ENCODE peak calls at places on chromosome 2, in six cellular contexts. One of them, this sample, is unnamed.

GRCh38 chr2:127305985-127306585 is 12.1 kb upstream of the ERCC3 start:
- DNase-seq in tibial nerve: no peak
- DNase-seq in breast epithelium: no peak
- DNase-seq in progenitor cell of endocrine pancreas: no peak
- DNase-seq in endodermal cell: no peak
- DNase-seq in kidney: no peak
- DNase-seq in this sample: no peak

GRCh38 chr2:66252002-66252545 is 182.9 kb upstream of the MEIS1 start:
- DNase-seq in tibial nerve: no peak
- DNase-seq in breast epithelium: no peak
- DNase-seq in progenitor cell of endocrine pancreas: no peak
- DNase-seq in endodermal cell: no peak
- DNase-seq in kidney: no peak
- DNase-seq in this sample: no peak

GRCh38 chr2:2832657-2833056 is 501.6 kb upstream of the MYT1L start:
- DNase-seq in tibial nerve: no peak
- DNase-seq in breast epithelium: no peak
- DNase-seq in progenitor cell of endocrine pancreas: no peak
- DNase-seq in endodermal cell: peak; percentile 10
- DNase-seq in kidney: no peak
- DNase-seq in this sample: no peak

GRCh38 chr2:213036836-213037235 is 114.6 kb downstream of the IKZF2 start:
- DNase-seq in tibial nerve: no peak
- DNase-seq in breast epithelium: no peak
- DNase-seq in progenitor cell of endocrine pancreas: no peak
- DNase-seq in endodermal cell: no peak
- DNase-seq in kidney: no peak
- DNase-seq in this sample: no peak

GRCh38 chr2:119106301-119106897 is 52.2 kb downstream of the C1QL2 start:
- DNase-seq in tibial nerve: no peak
- DNase-seq in breast epithelium: no peak
- DNase-seq in progenitor cell of endocrine pancreas: peak; percentile 82
- DNase-seq in endodermal cell: peak; percentile 93
- DNase-seq in kidney: no peak
- DNase-seq in this sample: no peak

GRCh38 chr2:152506843-152507242 is 171.9 kb downstream of the FMNL2 start:
- DNase-seq in tibial nerve: no peak
- DNase-seq in breast epithelium: no peak
- DNase-seq in progenitor cell of endocrine pancreas: no peak
- DNase-seq in endodermal cell: no peak
- DNase-seq in kidney: no peak
- DNase-seq in this sample: no peak

GRCh38 chr2:38178556-38179419 is 102.8 kb upstream of the CYP1B1 start:
- DNase-seq in tibial nerve: peak; percentile 53
- DNase-seq in breast epithelium: peak; percentile 44
- DNase-seq in progenitor cell of endocrine pancreas: no peak
- DNase-seq in endodermal cell: no peak
- DNase-seq in kidney: no peak
- DNase-seq in this sample: no peak

GRCh38 chr2:25602333-25602723 is 71.0 kb downstream of the DTNB start:
- DNase-seq in tibial nerve: no peak
- DNase-seq in breast epithelium: no peak
- DNase-seq in progenitor cell of endocrine pancreas: no peak
- DNase-seq in endodermal cell: no peak
- DNase-seq in kidney: no peak
- DNase-seq in this sample: no peak

GRCh38 chr2:206984206-206984605 is 44.9 kb downstream of the CPO start:
- DNase-seq in tibial nerve: no peak
- DNase-seq in breast epithelium: no peak
- DNase-seq in progenitor cell of endocrine pancreas: no peak
- DNase-seq in endodermal cell: no peak
- DNase-seq in kidney: no peak
- DNase-seq in this sample: no peak

GRCh38 chr2:118613742-118614141 is 233.7 kb downstream of the EN1 start:
- DNase-seq in tibial nerve: no peak
- DNase-seq in breast epithelium: no peak
- DNase-seq in progenitor cell of endocrine pancreas: no peak
- DNase-seq in endodermal cell: no peak
- DNase-seq in kidney: no peak
- DNase-seq in this sample: no peak

GRCh38 chr2:114170070-114170469 is 272.4 kb upstream of the DPP10 start:
- DNase-seq in tibial nerve: no peak
- DNase-seq in breast epithelium: no peak
- DNase-seq in progenitor cell of endocrine pancreas: no peak
- DNase-seq in endodermal cell: no peak
- DNase-seq in kidney: no peak
- DNase-seq in this sample: no peak

GRCh38 chr2:39359453-39360038 is 77.5 kb downstream of the MAP4K3 start:
- DNase-seq in tibial nerve: no peak
- DNase-seq in breast epithelium: no peak
- DNase-seq in progenitor cell of endocrine pancreas: no peak
- DNase-seq in endodermal cell: no peak
- DNase-seq in kidney: no peak
- DNase-seq in this sample: no peak

GRCh38 chr2:167181674-167182073 is 293.4 kb downstream of the XIRP2 start:
- DNase-seq in tibial nerve: no peak
- DNase-seq in breast epithelium: no peak
- DNase-seq in progenitor cell of endocrine pancreas: no peak
- DNase-seq in endodermal cell: no peak
- DNase-seq in kidney: no peak
- DNase-seq in this sample: no peak

GRCh38 chr2:112159454-112159921 is 21.3 kb downstream of the FBLN7 start:
- DNase-seq in tibial nerve: no peak
- DNase-seq in breast epithelium: no peak
- DNase-seq in progenitor cell of endocrine pancreas: no peak
- DNase-seq in endodermal cell: peak; percentile 44
- DNase-seq in kidney: no peak
- DNase-seq in this sample: peak; percentile 65

GRCh38 chr2:42438685-42439084 is 55.1 kb downstream of the KCNG3 start:
- DNase-seq in tibial nerve: no peak
- DNase-seq in breast epithelium: no peak
- DNase-seq in progenitor cell of endocrine pancreas: no peak
- DNase-seq in endodermal cell: no peak
- DNase-seq in kidney: no peak
- DNase-seq in this sample: no peak

GRCh38 chr2:20916604-20917286 is 93.8 kb upstream of the LDAH start:
- DNase-seq in tibial nerve: no peak
- DNase-seq in breast epithelium: no peak
- DNase-seq in progenitor cell of endocrine pancreas: no peak
- DNase-seq in endodermal cell: peak; percentile 78
- DNase-seq in kidney: no peak
- DNase-seq in this sample: no peak

GRCh38 chr2:231711677-231712461 is 3.5 kb downstream of the PTMA start:
- DNase-seq in tibial nerve: no peak
- DNase-seq in breast epithelium: no peak
- DNase-seq in progenitor cell of endocrine pancreas: no peak
- DNase-seq in endodermal cell: no peak
- DNase-seq in kidney: peak; percentile 62
- DNase-seq in this sample: no peak

GRCh38 chr2:55961318-55961911 is 37.8 kb upstream of the EFEMP1 start:
- DNase-seq in tibial nerve: peak; percentile 52
- DNase-seq in breast epithelium: peak; percentile 20
- DNase-seq in progenitor cell of endocrine pancreas: no peak
- DNase-seq in endodermal cell: no peak
- DNase-seq in kidney: no peak
- DNase-seq in this sample: no peak

GRCh38 chr2:199865905-199866304 is 14.9 kb upstream of the FTCDNL1 start:
- DNase-seq in tibial nerve: no peak
- DNase-seq in breast epithelium: no peak
- DNase-seq in progenitor cell of endocrine pancreas: no peak
- DNase-seq in endodermal cell: no peak
- DNase-seq in kidney: no peak
- DNase-seq in this sample: no peak

GRCh38 chr2:241640165-241640795 is 2.8 kb downstream of the ATG4B start:
- DNase-seq in tibial nerve: no peak
- DNase-seq in breast epithelium: no peak
- DNase-seq in progenitor cell of endocrine pancreas: no peak
- DNase-seq in endodermal cell: no peak
- DNase-seq in kidney: peak; percentile 12
- DNase-seq in this sample: no peak

GRCh38 chr2:69490486-69490885 is 53.3 kb upstream of the NFU1 start:
- DNase-seq in tibial nerve: no peak
- DNase-seq in breast epithelium: no peak
- DNase-seq in progenitor cell of endocrine pancreas: no peak
- DNase-seq in endodermal cell: no peak
- DNase-seq in kidney: no peak
- DNase-seq in this sample: no peak

GRCh38 chr2:111209045-111209514 is 88.4 kb downstream of the BCL2L11 start:
- DNase-seq in tibial nerve: no peak
- DNase-seq in breast epithelium: no peak
- DNase-seq in progenitor cell of endocrine pancreas: no peak
- DNase-seq in endodermal cell: no peak
- DNase-seq in kidney: no peak
- DNase-seq in this sample: no peak

GRCh38 chr2:15561574-15562344 is 625 bp upstream of the NBAS start:
- DNase-seq in tibial nerve: peak; percentile 10
- DNase-seq in breast epithelium: no peak
- DNase-seq in progenitor cell of endocrine pancreas: no peak
- DNase-seq in endodermal cell: no peak
- DNase-seq in kidney: no peak
- DNase-seq in this sample: no peak

GRCh38 chr2:202911513-202912341 is at the start of the genes CARF and WDR12:
- DNase-seq in tibial nerve: peak; percentile 90
- DNase-seq in breast epithelium: peak; percentile 80
- DNase-seq in progenitor cell of endocrine pancreas: peak; percentile 72
- DNase-seq in endodermal cell: peak; percentile 96
- DNase-seq in kidney: peak; percentile 96
- DNase-seq in this sample: peak; percentile 96

GRCh38 chr2:118105497-118105896 is 17.2 kb downstream of the INSIG2 start:
- DNase-seq in tibial nerve: no peak
- DNase-seq in breast epithelium: no peak
- DNase-seq in progenitor cell of endocrine pancreas: no peak
- DNase-seq in endodermal cell: no peak
- DNase-seq in kidney: no peak
- DNase-seq in this sample: no peak

GRCh38 chr2:229974271-229974670 is 52.0 kb downstream of the FBXO36 start:
- DNase-seq in tibial nerve: peak; percentile 5
- DNase-seq in breast epithelium: no peak
- DNase-seq in progenitor cell of endocrine pancreas: no peak
- DNase-seq in endodermal cell: peak; percentile 57
- DNase-seq in kidney: no peak
- DNase-seq in this sample: no peak

GRCh38 chr2:24768601-24769000 is 24.6 kb downstream of the PTRHD1 start:
- DNase-seq in tibial nerve: no peak
- DNase-seq in breast epithelium: no peak
- DNase-seq in progenitor cell of endocrine pancreas: no peak
- DNase-seq in endodermal cell: peak; percentile 52
- DNase-seq in kidney: peak; percentile 88
- DNase-seq in this sample: no peak

GRCh38 chr2:58405341-58405740 is 164.2 kb upstream of the FANCL start:
- DNase-seq in tibial nerve: no peak
- DNase-seq in breast epithelium: no peak
- DNase-seq in progenitor cell of endocrine pancreas: no peak
- DNase-seq in endodermal cell: no peak
- DNase-seq in kidney: no peak
- DNase-seq in this sample: no peak

GRCh38 chr2:235826791-235827190 is 332.9 kb downstream of the AGAP1 start:
- DNase-seq in tibial nerve: no peak
- DNase-seq in breast epithelium: no peak
- DNase-seq in progenitor cell of endocrine pancreas: no peak
- DNase-seq in endodermal cell: no peak
- DNase-seq in kidney: no peak
- DNase-seq in this sample: no peak

GRCh38 chr2:53569957-53570727 is 197.5 kb upstream of the CHAC2 start:
- DNase-seq in tibial nerve: no peak
- DNase-seq in breast epithelium: no peak
- DNase-seq in progenitor cell of endocrine pancreas: no peak
- DNase-seq in endodermal cell: no peak
- DNase-seq in kidney: no peak
- DNase-seq in this sample: no peak

GRCh38 chr2:123811846-123812245 is 213.2 kb upstream of the CNTNAP5 start:
- DNase-seq in tibial nerve: no peak
- DNase-seq in breast epithelium: no peak
- DNase-seq in progenitor cell of endocrine pancreas: no peak
- DNase-seq in endodermal cell: no peak
- DNase-seq in kidney: no peak
- DNase-seq in this sample: no peak

GRCh38 chr2:123808243-123808642 is 216.8 kb upstream of the CNTNAP5 start:
- DNase-seq in tibial nerve: no peak
- DNase-seq in breast epithelium: no peak
- DNase-seq in progenitor cell of endocrine pancreas: no peak
- DNase-seq in endodermal cell: peak; percentile 81
- DNase-seq in kidney: peak; percentile 18
- DNase-seq in this sample: peak; percentile 22
- TF ChIP-seq CTCF in tibial nerve: no peak
- TF ChIP-seq CTCF in breast epithelium: no peak
- TF ChIP-seq CTCF in progenitor cell of endocrine pancreas: no peak
- TF ChIP-seq CTCF in endodermal cell: peak; percentile 63
- TF ChIP-seq CTCF in kidney: no peak
- TF ChIP-seq CTCF in this sample: no peak

GRCh38 chr2:50606860-50607259 is 425.1 kb downstream of the NRXN1 start:
- DNase-seq in tibial nerve: no peak
- DNase-seq in breast epithelium: no peak
- DNase-seq in progenitor cell of endocrine pancreas: no peak
- DNase-seq in endodermal cell: no peak
- DNase-seq in kidney: no peak
- DNase-seq in this sample: no peak
- TF ChIP-seq CTCF in tibial nerve: no peak
- TF ChIP-seq CTCF in breast epithelium: no peak
- TF ChIP-seq CTCF in progenitor cell of endocrine pancreas: peak; percentile 24
- TF ChIP-seq CTCF in endodermal cell: peak; percentile 58
- TF ChIP-seq CTCF in kidney: no peak
- TF ChIP-seq CTCF in this sample: no peak

GRCh38 chr2:234257859-234258561 is 207.5 kb downstream of the SPP2 start:
- DNase-seq in tibial nerve: peak; percentile 18
- DNase-seq in breast epithelium: peak; percentile 91
- DNase-seq in progenitor cell of endocrine pancreas: no peak
- DNase-seq in endodermal cell: peak; percentile 89
- DNase-seq in kidney: peak; percentile 81
- DNase-seq in this sample: no peak
- TF ChIP-seq CTCF in tibial nerve: peak; percentile 38
- TF ChIP-seq CTCF in breast epithelium: peak; percentile 44
- TF ChIP-seq CTCF in progenitor cell of endocrine pancreas: peak; percentile 55
- TF ChIP-seq CTCF in endodermal cell: peak; percentile 76
- TF ChIP-seq CTCF in kidney: peak; percentile 48
- TF ChIP-seq CTCF in this sample: no peak

GRCh38 chr2:139480251-139480650 is 700.1 kb upstream of the NXPH2 start:
- DNase-seq in tibial nerve: no peak
- DNase-seq in breast epithelium: no peak
- DNase-seq in progenitor cell of endocrine pancreas: no peak
- DNase-seq in endodermal cell: no peak
- DNase-seq in kidney: no peak
- DNase-seq in this sample: no peak

DNA sequence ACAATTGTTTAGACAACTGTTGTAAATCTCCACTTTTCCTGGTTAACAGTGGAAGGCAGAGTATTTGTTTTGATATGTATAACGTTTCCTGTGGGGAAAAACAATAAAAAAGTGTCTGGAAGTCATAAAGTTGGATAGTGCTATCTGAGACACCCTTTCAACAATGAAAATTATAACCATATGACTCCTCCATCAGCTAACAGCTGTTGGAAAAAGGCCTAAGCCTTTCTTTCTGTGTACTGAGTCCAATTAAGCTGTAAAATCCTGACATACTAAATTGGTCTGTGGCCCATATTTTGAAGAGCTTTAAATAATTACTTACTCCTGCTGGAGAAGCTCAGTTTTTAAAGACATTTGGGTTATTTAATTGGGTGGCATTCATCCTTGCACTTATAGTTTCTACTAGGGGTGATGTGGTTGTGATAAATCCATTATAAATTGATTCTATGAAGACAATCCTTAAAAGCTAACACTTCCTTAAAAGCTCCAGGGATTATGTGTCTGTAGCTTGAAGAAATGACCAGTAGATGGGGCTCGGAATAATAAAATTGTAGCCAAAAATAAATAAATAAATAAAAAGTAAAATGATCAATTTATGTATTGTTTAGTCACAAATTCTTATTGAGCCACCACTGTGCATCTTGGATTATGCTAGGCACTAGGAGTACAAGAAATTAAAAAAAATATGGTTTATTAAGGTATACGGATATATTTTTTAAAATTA is 698.2 kb upstream of the NXPH2 start:
- DNase-seq in tibial nerve: no peak
- DNase-seq in breast epithelium: no peak
- DNase-seq in progenitor cell of endocrine pancreas: no peak
- DNase-seq in endodermal cell: no peak
- DNase-seq in kidney: no peak
- DNase-seq in this sample: no peak
- TF ChIP-seq CTCF in tibial nerve: no peak
- TF ChIP-seq CTCF in breast epithelium: no peak
- TF ChIP-seq CTCF in progenitor cell of endocrine pancreas: no peak
- TF ChIP-seq CTCF in endodermal cell: peak; percentile 51
- TF ChIP-seq CTCF in kidney: no peak
- TF ChIP-seq CTCF in this sample: no peak